ENCODE peak calls at places on chromosomes 6 and 20, in nine cellular contexts. One of them, this sample, is unnamed.

GRCh38 chr6:158797331-158798202 is 21.6 kb downstream of the EZR start:
- DNase-seq in nephron progenitor cell: no peak
- DNase-seq in HCT116: no peak
- DNase-seq in OCI-LY7: no peak
- DNase-seq in endodermal cell: peak; percentile 11
- DNase-seq in astrocyte of the spinal cord: peak; percentile 57
- DNase-seq in fibroblast of pulmonary artery: peak; percentile 88
- DNase-seq in BE2C: no peak
- DNase-seq in mesothelial cell of epicardium: no peak
- DNase-seq in this sample: no peak

GRCh38 chr20:41005361-41005729 is 23.3 kb upstream of the TOP1 start:
- DNase-seq in nephron progenitor cell: no peak
- DNase-seq in HCT116: peak; percentile 74
- DNase-seq in OCI-LY7: no peak
- DNase-seq in endodermal cell: no peak
- DNase-seq in astrocyte of the spinal cord: peak; percentile 97
- DNase-seq in fibroblast of pulmonary artery: peak; percentile 99
- DNase-seq in BE2C: peak; percentile 26
- DNase-seq in mesothelial cell of epicardium: peak; percentile 57
- DNase-seq in this sample: peak; percentile 65

GRCh38 chr6:89270951-89271721 is 44.0 kb downstream of the GABRR2 start:
- DNase-seq in nephron progenitor cell: no peak
- DNase-seq in HCT116: no peak
- DNase-seq in OCI-LY7: peak; percentile 60
- DNase-seq in endodermal cell: no peak
- DNase-seq in astrocyte of the spinal cord: no peak
- DNase-seq in fibroblast of pulmonary artery: no peak
- DNase-seq in BE2C: no peak
- DNase-seq in mesothelial cell of epicardium: no peak
- DNase-seq in this sample: no peak

GRCh38 chr20:44805335-44805734 is 5.0 kb downstream of the RIMS4 start:
- DNase-seq in nephron progenitor cell: no peak
- DNase-seq in HCT116: no peak
- DNase-seq in OCI-LY7: no peak
- DNase-seq in endodermal cell: peak; percentile 37
- DNase-seq in astrocyte of the spinal cord: no peak
- DNase-seq in fibroblast of pulmonary artery: no peak
- DNase-seq in BE2C: no peak
- DNase-seq in mesothelial cell of epicardium: no peak
- DNase-seq in this sample: no peak

GRCh38 chr6:35040398-35040797 is 100.7 kb downstream of the TCP11 start:
- DNase-seq in nephron progenitor cell: no peak
- DNase-seq in HCT116: no peak
- DNase-seq in OCI-LY7: no peak
- DNase-seq in endodermal cell: no peak
- DNase-seq in astrocyte of the spinal cord: no peak
- DNase-seq in fibroblast of pulmonary artery: no peak
- DNase-seq in BE2C: no peak
- DNase-seq in mesothelial cell of epicardium: no peak
- DNase-seq in this sample: no peak

GRCh38 chr20:51024761-51025160 is 1.9 kb upstream of the KCNG1 start:
- DNase-seq in nephron progenitor cell: no peak
- DNase-seq in HCT116: no peak
- DNase-seq in OCI-LY7: no peak
- DNase-seq in endodermal cell: no peak
- DNase-seq in astrocyte of the spinal cord: no peak
- DNase-seq in fibroblast of pulmonary artery: no peak
- DNase-seq in BE2C: no peak
- DNase-seq in mesothelial cell of epicardium: no peak
- DNase-seq in this sample: no peak

GRCh38 chr6:165664553-165665383 is 1.7 kb upstream of the PDE10A start:
- DNase-seq in nephron progenitor cell: peak; percentile 35
- DNase-seq in HCT116: no peak
- DNase-seq in OCI-LY7: no peak
- DNase-seq in endodermal cell: no peak
- DNase-seq in astrocyte of the spinal cord: no peak
- DNase-seq in fibroblast of pulmonary artery: peak; percentile 51
- DNase-seq in BE2C: no peak
- DNase-seq in mesothelial cell of epicardium: no peak
- DNase-seq in this sample: no peak

GRCh38 chr20:47547034-47547387 is 45.3 kb downstream of the NCOA3 start:
- DNase-seq in nephron progenitor cell: no peak
- DNase-seq in HCT116: no peak
- DNase-seq in OCI-LY7: no peak
- DNase-seq in endodermal cell: no peak
- DNase-seq in astrocyte of the spinal cord: no peak
- DNase-seq in fibroblast of pulmonary artery: no peak
- DNase-seq in BE2C: no peak
- DNase-seq in mesothelial cell of epicardium: no peak
- DNase-seq in this sample: no peak

GRCh38 chr6:146905313-146905712 is 298.9 kb upstream of the STXBP5 start:
- DNase-seq in nephron progenitor cell: no peak
- DNase-seq in HCT116: peak; percentile 18
- DNase-seq in OCI-LY7: no peak
- DNase-seq in endodermal cell: no peak
- DNase-seq in astrocyte of the spinal cord: peak; percentile 64
- DNase-seq in fibroblast of pulmonary artery: peak; percentile 60
- DNase-seq in BE2C: peak; percentile 69
- DNase-seq in mesothelial cell of epicardium: no peak
- DNase-seq in this sample: no peak

GRCh38 chr6:116369540-116370327 is 1.0 kb upstream of the DSE start:
- DNase-seq in nephron progenitor cell: peak; percentile 3
- DNase-seq in HCT116: no peak
- DNase-seq in OCI-LY7: peak; percentile 31
- DNase-seq in endodermal cell: no peak
- DNase-seq in astrocyte of the spinal cord: peak; percentile 18
- DNase-seq in fibroblast of pulmonary artery: no peak
- DNase-seq in BE2C: no peak
- DNase-seq in mesothelial cell of epicardium: no peak
- DNase-seq in this sample: no peak

GRCh38 chr6:35320031-35320410 is 22.3 kb upstream of the PPARD start:
- DNase-seq in nephron progenitor cell: no peak
- DNase-seq in HCT116: no peak
- DNase-seq in OCI-LY7: no peak
- DNase-seq in endodermal cell: no peak
- DNase-seq in astrocyte of the spinal cord: no peak
- DNase-seq in fibroblast of pulmonary artery: no peak
- DNase-seq in BE2C: no peak
- DNase-seq in mesothelial cell of epicardium: no peak
- DNase-seq in this sample: no peak

GRCh38 chr6:114194362-114195343 is 148.2 kb downstream of the HS3ST5 start:
- DNase-seq in nephron progenitor cell: no peak
- DNase-seq in HCT116: no peak
- DNase-seq in OCI-LY7: no peak
- DNase-seq in endodermal cell: no peak
- DNase-seq in astrocyte of the spinal cord: peak; percentile 47
- DNase-seq in fibroblast of pulmonary artery: peak; percentile 54
- DNase-seq in BE2C: peak; percentile 19
- DNase-seq in mesothelial cell of epicardium: no peak
- DNase-seq in this sample: no peak

GRCh38 chr6:169328112-169328801 is 74.6 kb upstream of the THBS2 start:
- DNase-seq in nephron progenitor cell: no peak
- DNase-seq in HCT116: no peak
- DNase-seq in OCI-LY7: no peak
- DNase-seq in endodermal cell: no peak
- DNase-seq in astrocyte of the spinal cord: peak; percentile 72
- DNase-seq in fibroblast of pulmonary artery: peak; percentile 63
- DNase-seq in BE2C: no peak
- DNase-seq in mesothelial cell of epicardium: no peak
- DNase-seq in this sample: no peak

GRCh38 chr6:129849456-129849855 is 11.7 kb downstream of the TMEM244 start:
- DNase-seq in nephron progenitor cell: no peak
- DNase-seq in HCT116: peak; percentile 60
- DNase-seq in OCI-LY7: no peak
- DNase-seq in endodermal cell: no peak
- DNase-seq in astrocyte of the spinal cord: peak; percentile 71
- DNase-seq in fibroblast of pulmonary artery: peak; percentile 91
- DNase-seq in BE2C: no peak
- DNase-seq in mesothelial cell of epicardium: no peak
- DNase-seq in this sample: no peak

GRCh38 chr6:150395388-150396009 is 26.7 kb downstream of the IYD start:
- DNase-seq in nephron progenitor cell: peak; percentile 58
- DNase-seq in HCT116: peak; percentile 49
- DNase-seq in OCI-LY7: peak; percentile 82
- DNase-seq in endodermal cell: peak; percentile 86
- DNase-seq in astrocyte of the spinal cord: peak; percentile 55
- DNase-seq in fibroblast of pulmonary artery: peak; percentile 65
- DNase-seq in BE2C: peak; percentile 54
- DNase-seq in mesothelial cell of epicardium: no peak
- DNase-seq in this sample: no peak

DNA sequence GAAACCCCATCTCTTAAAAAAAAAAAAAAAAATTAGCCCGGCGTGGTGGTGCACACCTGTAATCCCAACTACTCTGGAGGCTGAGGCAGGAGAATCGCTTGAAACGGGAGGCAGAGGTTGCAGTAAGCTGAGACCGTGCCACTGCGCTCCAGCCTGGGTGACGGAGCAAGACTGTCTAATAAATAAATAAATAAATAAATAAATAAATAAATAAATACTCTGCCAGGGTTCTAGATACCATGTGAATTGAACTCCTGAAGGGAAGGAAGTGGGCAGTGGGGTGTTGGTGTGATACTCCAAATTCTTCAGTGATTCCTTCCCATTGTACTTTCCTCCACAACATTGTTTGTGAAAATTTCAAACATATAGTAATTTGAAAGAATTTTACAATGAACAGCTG is 100.5 kb downstream of the PLCB4 start:
- DNase-seq in nephron progenitor cell: no peak
- DNase-seq in HCT116: no peak
- DNase-seq in OCI-LY7: no peak
- DNase-seq in endodermal cell: no peak
- DNase-seq in astrocyte of the spinal cord: no peak
- DNase-seq in fibroblast of pulmonary artery: no peak
- DNase-seq in BE2C: no peak
- DNase-seq in mesothelial cell of epicardium: no peak
- DNase-seq in this sample: no peak
- TF ChIP-seq CTCF in nephron progenitor cell: no peak
- TF ChIP-seq CTCF in HCT116: no peak
- TF ChIP-seq CTCF in OCI-LY7: no peak
- TF ChIP-seq CTCF in endodermal cell: no peak
- TF ChIP-seq CTCF in astrocyte of the spinal cord: no peak
- TF ChIP-seq CTCF in fibroblast of pulmonary artery: no peak
- TF ChIP-seq CTCF in BE2C: no peak
- TF ChIP-seq CTCF in mesothelial cell of epicardium: no peak
- TF ChIP-seq CTCF in this sample: no peak

DNA sequence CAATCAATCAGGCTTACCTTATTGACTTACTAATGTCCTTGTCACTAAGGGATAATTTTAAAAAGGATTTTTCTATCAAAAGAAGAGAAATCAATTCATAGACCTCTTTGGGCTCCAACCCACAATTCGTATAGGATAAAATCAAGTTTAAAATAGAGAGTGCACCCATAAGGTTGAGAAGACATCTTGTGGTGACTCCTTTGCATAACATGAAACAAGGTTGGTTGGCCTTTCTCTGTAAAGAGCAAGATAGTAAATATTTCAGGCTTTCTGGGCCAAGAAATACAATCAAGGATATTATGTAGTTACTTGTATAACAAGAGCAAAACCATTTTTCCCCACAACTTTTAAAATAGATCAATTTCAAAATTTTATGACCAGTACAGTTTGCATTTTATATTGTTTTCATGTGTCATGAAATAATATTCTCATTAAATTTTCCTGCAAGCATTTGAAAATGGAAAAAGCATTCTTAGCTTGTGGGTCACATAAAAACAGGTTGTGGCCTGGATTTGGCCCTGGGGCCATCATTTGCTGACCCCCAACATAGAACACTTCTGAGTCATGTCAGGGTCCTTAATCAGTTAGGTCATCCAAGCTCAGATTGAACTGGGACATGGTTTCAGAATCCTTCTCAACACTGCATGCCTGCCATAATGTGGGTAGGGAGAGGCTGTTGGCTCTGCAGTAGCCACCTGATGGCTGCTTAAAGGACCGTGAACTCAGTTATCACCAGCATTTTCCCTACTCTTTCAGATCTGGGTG is 76.7 kb downstream of the MYB start:
- DNase-seq in nephron progenitor cell: no peak
- DNase-seq in HCT116: no peak
- DNase-seq in OCI-LY7: no peak
- DNase-seq in endodermal cell: no peak
- DNase-seq in astrocyte of the spinal cord: no peak
- DNase-seq in fibroblast of pulmonary artery: no peak
- DNase-seq in BE2C: no peak
- DNase-seq in mesothelial cell of epicardium: no peak
- DNase-seq in this sample: no peak
- TF ChIP-seq CTCF in nephron progenitor cell: no peak
- TF ChIP-seq CTCF in HCT116: no peak
- TF ChIP-seq CTCF in OCI-LY7: peak; percentile 67
- TF ChIP-seq CTCF in endodermal cell: peak; percentile 46
- TF ChIP-seq CTCF in astrocyte of the spinal cord: peak; percentile 22
- TF ChIP-seq CTCF in fibroblast of pulmonary artery: no peak
- TF ChIP-seq CTCF in BE2C: no peak
- TF ChIP-seq CTCF in mesothelial cell of epicardium: no peak
- TF ChIP-seq CTCF in this sample: no peak

GRCh38 chr20:10649080-10649816 is 24.6 kb downstream of the JAG1 start:
- DNase-seq in nephron progenitor cell: no peak
- DNase-seq in HCT116: no peak
- DNase-seq in OCI-LY7: no peak
- DNase-seq in endodermal cell: no peak
- DNase-seq in astrocyte of the spinal cord: no peak
- DNase-seq in fibroblast of pulmonary artery: no peak
- DNase-seq in BE2C: no peak
- DNase-seq in mesothelial cell of epicardium: no peak
- DNase-seq in this sample: no peak
- TF ChIP-seq CTCF in nephron progenitor cell: no peak
- TF ChIP-seq CTCF in HCT116: no peak
- TF ChIP-seq CTCF in OCI-LY7: no peak
- TF ChIP-seq CTCF in endodermal cell: no peak
- TF ChIP-seq CTCF in astrocyte of the spinal cord: no peak
- TF ChIP-seq CTCF in fibroblast of pulmonary artery: no peak
- TF ChIP-seq CTCF in BE2C: no peak
- TF ChIP-seq CTCF in mesothelial cell of epicardium: no peak
- TF ChIP-seq CTCF in this sample: no peak

GRCh38 chr6:25960689-25961088 is 1.9 kb upstream of the TRIM38 start:
- DNase-seq in nephron progenitor cell: no peak
- DNase-seq in HCT116: no peak
- DNase-seq in OCI-LY7: peak; percentile 15
- DNase-seq in endodermal cell: no peak
- DNase-seq in astrocyte of the spinal cord: no peak
- DNase-seq in fibroblast of pulmonary artery: no peak
- DNase-seq in BE2C: no peak
- DNase-seq in mesothelial cell of epicardium: no peak
- DNase-seq in this sample: no peak

GRCh38 chr6:25962368-25963127 is at the start of gene TRIM38:
- DNase-seq in nephron progenitor cell: no peak
- DNase-seq in HCT116: peak; percentile 54
- DNase-seq in OCI-LY7: peak; percentile 94
- DNase-seq in endodermal cell: peak; percentile 52
- DNase-seq in astrocyte of the spinal cord: peak; percentile 84
- DNase-seq in fibroblast of pulmonary artery: peak; percentile 93
- DNase-seq in BE2C: no peak
- DNase-seq in mesothelial cell of epicardium: no peak
- DNase-seq in this sample: peak; percentile 42

GRCh38 chr6:25963426-25964123 is 973 bp downstream of the TRIM38 start:
- DNase-seq in nephron progenitor cell: no peak
- DNase-seq in HCT116: no peak
- DNase-seq in OCI-LY7: peak; percentile 28
- DNase-seq in endodermal cell: peak; percentile 51
- DNase-seq in astrocyte of the spinal cord: no peak
- DNase-seq in fibroblast of pulmonary artery: peak; percentile 49
- DNase-seq in BE2C: no peak
- DNase-seq in mesothelial cell of epicardium: no peak
- DNase-seq in this sample: no peak

GRCh38 chr6:25959890-25960531 is 2.6 kb upstream of the TRIM38 start:
- DNase-seq in nephron progenitor cell: no peak
- DNase-seq in HCT116: no peak
- DNase-seq in OCI-LY7: peak; percentile 28
- DNase-seq in endodermal cell: no peak
- DNase-seq in astrocyte of the spinal cord: peak; percentile 15
- DNase-seq in fibroblast of pulmonary artery: peak; percentile 30
- DNase-seq in BE2C: no peak
- DNase-seq in mesothelial cell of epicardium: no peak
- DNase-seq in this sample: no peak

GRCh38 chr6:25961619-25962367 is 809 bp upstream of the TRIM38 start:
- DNase-seq in nephron progenitor cell: no peak
- DNase-seq in HCT116: no peak
- DNase-seq in OCI-LY7: peak; percentile 34
- DNase-seq in endodermal cell: peak; percentile 42
- DNase-seq in astrocyte of the spinal cord: no peak
- DNase-seq in fibroblast of pulmonary artery: no peak
- DNase-seq in BE2C: no peak
- DNase-seq in mesothelial cell of epicardium: no peak
- DNase-seq in this sample: no peak
- TF ChIP-seq CTCF in nephron progenitor cell: no peak
- TF ChIP-seq CTCF in HCT116: peak; percentile 10
- TF ChIP-seq CTCF in OCI-LY7: peak; percentile 64
- TF ChIP-seq CTCF in endodermal cell: peak; percentile 25
- TF ChIP-seq CTCF in astrocyte of the spinal cord: no peak
- TF ChIP-seq CTCF in fibroblast of pulmonary artery: peak; percentile 4
- TF ChIP-seq CTCF in BE2C: no peak
- TF ChIP-seq CTCF in mesothelial cell of epicardium: no peak
- TF ChIP-seq CTCF in this sample: no peak